ENCODE peak calls at places on chromosomes 7 and 10, in four cellular contexts. One of them, this sample, is unnamed.

GRCh38 chr10:132175907-132176581 is 10.7 kb upstream of the DPYSL4 start:
- DNase-seq in HT1080: no peak
- DNase-seq in NCI-H345: peak; percentile 32
- DNase-seq in left ventricle myocardium inferior: no peak
- DNase-seq in this sample: peak; percentile 41

GRCh38 chr7:92425311-92425947 is 21.9 kb upstream of the GATAD1 start:
- DNase-seq in HT1080: no peak
- DNase-seq in NCI-H345: no peak
- DNase-seq in left ventricle myocardium inferior: no peak
- DNase-seq in this sample: peak; percentile 50

GRCh38 chr7:102320601-102321350 is 34.1 kb downstream of the SH2B2 start:
- DNase-seq in HT1080: no peak
- DNase-seq in NCI-H345: no peak
- DNase-seq in left ventricle myocardium inferior: no peak
- DNase-seq in this sample: no peak

GRCh38 chr10:100697070-100697469 is 48.3 kb upstream of the PAX2 start:
- DNase-seq in HT1080: peak; percentile 49
- DNase-seq in NCI-H345: no peak
- DNase-seq in left ventricle myocardium inferior: no peak
- DNase-seq in this sample: no peak

GRCh38 chr7:127446842-127447241 is 54.3 kb upstream of the ZNF800 start:
- DNase-seq in HT1080: no peak
- DNase-seq in NCI-H345: no peak
- DNase-seq in left ventricle myocardium inferior: no peak
- DNase-seq in this sample: no peak

GRCh38 chr10:74079914-74080590 is 70.6 kb downstream of the AP3M1 start:
- DNase-seq in HT1080: peak; percentile 76
- DNase-seq in NCI-H345: no peak
- DNase-seq in left ventricle myocardium inferior: no peak
- DNase-seq in this sample: no peak

GRCh38 chr10:59733321-59733720 is 19.9 kb downstream of the MRLN start:
- DNase-seq in HT1080: no peak
- DNase-seq in NCI-H345: no peak
- DNase-seq in left ventricle myocardium inferior: no peak
- DNase-seq in this sample: no peak

GRCh38 chr10:74008212-74008731 is 10.4 kb downstream of the VCL start:
- DNase-seq in HT1080: peak; percentile 60
- DNase-seq in NCI-H345: no peak
- DNase-seq in left ventricle myocardium inferior: no peak
- DNase-seq in this sample: no peak

GRCh38 chr10:43134126-43134905 is 3.9 kb upstream of the CSGALNACT2 start:
- DNase-seq in HT1080: no peak
- DNase-seq in NCI-H345: no peak
- DNase-seq in left ventricle myocardium inferior: no peak
- DNase-seq in this sample: no peak

GRCh38 chr10:80444646-80445319 is 9.3 kb upstream of the TSPAN14 start:
- DNase-seq in HT1080: peak; percentile 78
- DNase-seq in NCI-H345: peak; percentile 39
- DNase-seq in left ventricle myocardium inferior: peak; percentile 60
- DNase-seq in this sample: peak; percentile 50

GRCh38 chr10:55782181-55782580 is 578.9 kb downstream of the ZWINT start:
- DNase-seq in HT1080: no peak
- DNase-seq in NCI-H345: no peak
- DNase-seq in left ventricle myocardium inferior: no peak
- DNase-seq in this sample: no peak

GRCh38 chr10:44756235-44756634 is 154.9 kb upstream of the TMEM72 start:
- DNase-seq in HT1080: peak; percentile 76
- DNase-seq in NCI-H345: no peak
- DNase-seq in left ventricle myocardium inferior: no peak
- DNase-seq in this sample: no peak

GRCh38 chr10:120588311-120588710 is 131.3 kb downstream of the PLPP4 start:
- DNase-seq in HT1080: peak; percentile 21
- DNase-seq in NCI-H345: no peak
- DNase-seq in left ventricle myocardium inferior: no peak
- DNase-seq in this sample: no peak

GRCh38 chr10:44343836-44344235 is 41.1 kb downstream of the CXCL12 start:
- DNase-seq in HT1080: no peak
- DNase-seq in NCI-H345: no peak
- DNase-seq in left ventricle myocardium inferior: no peak
- DNase-seq in this sample: peak; percentile 41

GRCh38 chr7:18288322-18289037 is 207.1 kb upstream of the HDAC9 start:
- DNase-seq in HT1080: no peak
- DNase-seq in NCI-H345: no peak
- DNase-seq in left ventricle myocardium inferior: no peak
- DNase-seq in this sample: no peak

GRCh38 chr10:124524991-124525653 is 63.5 kb downstream of the LHPP start:
- DNase-seq in HT1080: peak; percentile 22
- DNase-seq in NCI-H345: no peak
- DNase-seq in left ventricle myocardium inferior: peak; percentile 73
- DNase-seq in this sample: peak; percentile 11

GRCh38 chr7:128743112-128743772 is 4.1 kb downstream of the CALU start:
- DNase-seq in HT1080: peak; percentile 72
- DNase-seq in NCI-H345: no peak
- DNase-seq in left ventricle myocardium inferior: no peak
- DNase-seq in this sample: no peak

GRCh38 chr7:93226310-93226709 is at the start of gene HEPACAM2:
- DNase-seq in HT1080: no peak
- DNase-seq in NCI-H345: peak; percentile 79
- DNase-seq in left ventricle myocardium inferior: no peak
- DNase-seq in this sample: no peak

GRCh38 chr10:124591123-124591495 is 129.5 kb downstream of the LHPP start:
- DNase-seq in HT1080: no peak
- DNase-seq in NCI-H345: no peak
- DNase-seq in left ventricle myocardium inferior: no peak
- DNase-seq in this sample: no peak

GRCh38 chr10:29908977-29909376 is 150.4 kb downstream of the JCAD start:
- DNase-seq in HT1080: no peak
- DNase-seq in NCI-H345: peak; percentile 67
- DNase-seq in left ventricle myocardium inferior: no peak
- DNase-seq in this sample: no peak

GRCh38 chr7:32161708-32162107 is 91.5 kb upstream of the PDE1C start:
- DNase-seq in HT1080: peak; percentile 90
- DNase-seq in NCI-H345: no peak
- DNase-seq in left ventricle myocardium inferior: no peak
- DNase-seq in this sample: no peak

GRCh38 chr10:124254519-124254918 is 161.1 kb upstream of the CHST15 start:
- DNase-seq in HT1080: no peak
- DNase-seq in NCI-H345: no peak
- DNase-seq in left ventricle myocardium inferior: no peak
- DNase-seq in this sample: no peak

GRCh38 chr10:9733764-9734163 is 1283.9 kb upstream of the CELF2 start:
- DNase-seq in HT1080: no peak
- DNase-seq in NCI-H345: no peak
- DNase-seq in left ventricle myocardium inferior: no peak
- DNase-seq in this sample: no peak

GRCh38 chr7:132307465-132307864 is 268.8 kb downstream of the PLXNA4 start:
- DNase-seq in HT1080: no peak
- DNase-seq in NCI-H345: peak; percentile 12
- DNase-seq in left ventricle myocardium inferior: no peak
- DNase-seq in this sample: peak; percentile 26

GRCh38 chr10:35336921-35337741 is 822 bp downstream of the CCNY start:
- DNase-seq in HT1080: peak; percentile 18
- DNase-seq in NCI-H345: no peak
- DNase-seq in left ventricle myocardium inferior: peak; percentile 40
- DNase-seq in this sample: peak; percentile 57

GRCh38 chr7:79624336-79624735 is 170.9 kb upstream of the MAGI2 start:
- DNase-seq in HT1080: no peak
- DNase-seq in NCI-H345: no peak
- DNase-seq in left ventricle myocardium inferior: no peak
- DNase-seq in this sample: no peak